ENCODE peak calls at places on chromosomes 3 and 15, in five cellular contexts. K is sigmoid colon, A is GM12878, N is H1, V is ovary. O is an unnamed sample.
A peak's percentile ranks its signal among the peaks of the same experiment; 100 is the strongest.

GRCh38 chr3:18840535-18841137 is 307.7 kb upstream of the KCNH8 start:
- DNase-seq in N (no peak), V (no peak), K (no peak), A (no peak), O (no peak)

GRCh38 chr3:65233561-65233960 is 545.8 kb upstream of the ADAMTS9 start:
- DNase-seq in A (no peak), K (no peak), V (no peak), N (no peak), O (no peak)

GRCh38 chr15:92023971-92024370 is 170.5 kb downstream of the SLCO3A1 start:
- DNase-seq in K (no peak), N (no peak), A (no peak), V (no peak), O (no peak)

GRCh38 chr3:192091831-192092230 is 630.9 kb downstream of the PYDC2 start:
- DNase-seq in K (no peak), V (no peak), A (no peak), N (no peak), O (no peak)

GRCh38 chr15:96042734-96043224 is 287.7 kb upstream of the NR2F2 start:
- DNase-seq in A (peak; percentile 77), N (no peak), V (no peak), K (no peak), O (no peak)

GRCh38 chr3:18369561-18370185 is 55.5 kb downstream of the SATB1 start:
- DNase-seq in V (no peak), A (no peak), N (no peak), K (no peak), O (no peak)

GRCh38 chr3:100802126-100802525 is 92.8 kb downstream of the TFG start:
- DNase-seq in V (no peak), N (no peak), K (no peak), A (no peak), O (no peak)

GRCh38 chr15:85100186-85100937 is 118.7 kb downstream of the PDE8A start:
- DNase-seq in V (no peak), A (no peak), K (no peak), N (no peak), O (no peak)

GRCh38 chr3:111858641-111859040 is 424 bp upstream of the PHLDB2 start:
- DNase-seq in N (no peak), V (no peak), A (no peak), K (no peak), O (no peak)

GRCh38 chr3:111859061-111859973 is at the start of gene PHLDB2:
- DNase-seq in V (peak; percentile 72), K (peak; percentile 91), N (no peak), A (no peak), O (peak; percentile 90)

GRCh38 chr3:111862415-111862814 is 3.4 kb downstream of the PHLDB2 start:
- DNase-seq in K (no peak), N (no peak), A (no peak), V (no peak), O (no peak)

GRCh38 chr3:111861396-111861795 is 2.3 kb downstream of the PHLDB2 start:
- DNase-seq in A (no peak), K (no peak), V (no peak), N (no peak), O (no peak)

GRCh38 chr3:111859974-111860859 is 1.2 kb downstream of the PHLDB2 start:
- DNase-seq in V (peak; percentile 67), K (peak; percentile 93), N (peak; percentile 75), A (peak; percentile 30), O (peak; percentile 88)
- TF ChIP-seq POLR2A in V (peak; percentile 53), K (peak; percentile 43), N (no peak), A (no peak), O (peak; percentile 39)

DNA sequence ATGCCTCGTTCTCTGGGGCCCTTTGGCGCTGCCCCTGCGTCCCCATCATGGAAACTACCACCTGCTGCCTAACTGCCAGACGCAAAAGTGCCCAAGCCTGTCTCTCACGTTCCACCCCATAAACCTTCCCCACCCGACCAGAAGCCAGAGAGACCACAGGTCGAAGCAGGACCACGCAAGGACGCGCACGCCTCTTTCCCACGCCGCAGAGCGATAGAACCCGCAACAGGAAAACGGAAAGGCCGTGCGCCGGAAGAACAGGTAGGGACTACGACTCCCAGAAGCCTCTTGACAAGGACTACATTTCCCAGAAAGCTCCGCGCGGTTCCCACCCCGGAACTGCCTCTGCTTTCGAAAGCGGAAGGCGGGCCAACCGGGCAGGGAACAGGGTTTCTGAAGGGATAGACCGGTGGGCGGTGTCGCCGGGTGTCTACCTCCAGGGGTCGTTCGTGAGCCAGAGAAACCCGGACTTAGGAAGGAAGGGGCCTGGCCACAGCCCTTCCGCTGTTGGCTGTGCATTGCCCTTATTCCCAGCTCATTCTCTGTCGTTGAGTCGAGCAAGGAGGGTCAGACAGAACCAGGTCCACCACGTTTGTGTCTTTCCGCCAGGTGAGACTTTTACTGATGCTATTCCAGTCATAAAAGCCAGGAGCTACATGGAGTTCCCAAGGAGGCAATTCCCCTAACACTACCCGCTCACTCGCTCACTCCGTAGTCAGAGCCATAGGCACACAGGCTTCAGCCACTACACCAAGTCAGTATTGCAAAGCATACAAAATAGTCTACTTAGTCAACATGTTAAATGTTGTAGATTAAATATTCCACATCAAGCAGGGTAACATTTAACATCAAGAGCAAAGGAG is 56.6 kb upstream of the ZBTB38 start:
- DNase-seq in V (peak; percentile 98), K (peak; percentile 99), A (peak; percentile 92), N (peak; percentile 94), O (peak; percentile 99)
- TF ChIP-seq EP300 in V (no peak), K (no peak), A (no peak), N (no peak), O (no peak)

GRCh38 chr3:8557298-8557697 is 55.7 kb downstream of the LMCD1 start:
- DNase-seq in K (peak; percentile 75), V (peak; percentile 60), N (no peak), A (no peak), O (no peak)
- H3K27ac ChIP-seq in K (no peak overlapping the region), V (peak overlapping the region; percentile 62), N (no peak overlapping the region), A (no peak overlapping the region), O (no peak overlapping the region)

DNA sequence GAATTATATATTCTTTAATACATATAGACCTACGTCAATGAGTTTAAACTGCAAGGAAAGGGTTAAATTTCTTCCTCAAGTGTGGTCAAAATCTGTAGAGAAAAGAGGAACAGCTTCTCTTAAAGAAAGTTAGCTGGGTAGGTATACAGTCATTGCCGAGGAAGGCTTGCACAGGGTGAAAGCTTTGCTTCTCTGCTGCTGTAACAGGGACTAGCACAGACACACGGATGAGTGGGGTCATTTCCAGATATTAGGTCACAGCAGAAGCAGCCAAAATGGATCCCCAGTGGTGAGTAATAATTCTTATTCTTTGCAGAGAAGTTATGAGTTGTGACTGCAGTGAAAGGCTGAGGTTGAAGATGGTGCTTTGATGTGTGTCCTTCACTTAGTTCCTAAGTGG is at the start of gene CD86:
- DNase-seq in V (no peak), K (no peak), A (peak; percentile 77), N (no peak), O (no peak)
- TF ChIP-seq POLR2A in V (no peak), K (peak; percentile 14), A (peak; percentile 79), N (no peak), O (no peak)

DNA sequence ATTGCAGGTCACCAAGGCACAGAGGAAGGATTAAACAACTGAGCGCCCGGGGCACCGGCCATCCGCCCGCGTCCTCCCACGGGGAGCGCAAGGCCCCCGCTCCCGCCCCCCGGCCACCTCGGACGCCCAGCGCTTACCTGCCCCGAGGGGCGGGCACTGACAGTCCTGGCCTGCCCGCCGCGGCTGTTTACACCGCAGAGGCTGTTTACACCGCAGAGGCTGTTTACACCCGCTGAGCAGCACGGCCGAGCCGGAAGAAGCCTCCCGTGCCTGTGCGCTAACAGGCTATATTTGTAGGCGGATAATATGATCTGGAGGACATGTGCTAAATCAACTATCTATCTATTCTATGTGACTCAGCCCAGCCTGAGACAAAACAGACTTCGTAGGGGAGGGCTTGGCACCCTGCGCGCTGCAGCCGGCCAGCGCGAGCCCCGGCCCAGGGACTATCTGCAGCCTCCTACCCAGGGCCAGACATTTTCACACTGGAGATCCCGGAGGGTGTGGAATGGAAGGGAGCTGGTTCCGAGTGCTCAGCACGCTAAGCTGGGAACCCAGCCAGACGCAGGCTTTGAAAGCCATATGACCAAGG is at the start of gene LRRC2:
- DNase-seq in V (peak; percentile 74), A (no peak), N (no peak), K (peak; percentile 74), O (peak; percentile 78)
- TF ChIP-seq EP300 in V (no peak), A (no peak), N (no peak), K (no peak), O (no peak)

GRCh38 chr3:62727981-62728380 is 147.2 kb downstream of the CADPS start:
- DNase-seq in A (no peak), N (no peak), K (no peak), V (no peak), O (no peak)

GRCh38 chr3:62723636-62724217 is 151.5 kb downstream of the CADPS start:
- DNase-seq in V (no peak), K (no peak), A (no peak), N (no peak), O (no peak)

GRCh38 chr3:62723171-62723570 is 152.0 kb downstream of the CADPS start:
- DNase-seq in K (no peak), N (no peak), A (no peak), V (no peak), O (no peak)

GRCh38 chr3:62724503-62724902 is 150.7 kb downstream of the CADPS start:
- DNase-seq in V (no peak), A (no peak), K (no peak), N (no peak), O (no peak)

DNA sequence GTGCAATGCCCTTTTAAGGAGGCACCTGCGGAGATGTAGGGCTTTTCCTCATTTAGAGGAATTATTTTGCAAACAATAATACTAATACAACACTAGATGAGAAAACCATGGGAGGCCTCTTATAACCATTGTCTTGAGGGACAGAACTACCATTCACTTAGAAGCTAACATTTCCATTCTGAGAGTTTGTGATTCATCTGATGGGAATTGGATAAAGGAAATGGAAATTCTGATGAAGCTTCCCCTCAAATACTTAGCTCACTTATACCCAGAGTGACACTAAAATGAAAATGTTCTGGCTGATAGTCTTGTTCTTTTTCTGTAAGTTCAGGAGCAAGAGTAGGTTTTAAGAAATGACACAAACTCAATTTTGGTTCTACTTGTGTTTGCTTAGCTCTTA is 147.6 kb downstream of the CADPS start:
- DNase-seq in V (no peak), K (no peak), A (no peak), N (no peak), O (no peak)
- H3K27ac ChIP-seq in V (no peak overlapping the region), K (no peak overlapping the region), A (no peak overlapping the region), N (no peak overlapping the region), O (no peak overlapping the region)

DNA sequence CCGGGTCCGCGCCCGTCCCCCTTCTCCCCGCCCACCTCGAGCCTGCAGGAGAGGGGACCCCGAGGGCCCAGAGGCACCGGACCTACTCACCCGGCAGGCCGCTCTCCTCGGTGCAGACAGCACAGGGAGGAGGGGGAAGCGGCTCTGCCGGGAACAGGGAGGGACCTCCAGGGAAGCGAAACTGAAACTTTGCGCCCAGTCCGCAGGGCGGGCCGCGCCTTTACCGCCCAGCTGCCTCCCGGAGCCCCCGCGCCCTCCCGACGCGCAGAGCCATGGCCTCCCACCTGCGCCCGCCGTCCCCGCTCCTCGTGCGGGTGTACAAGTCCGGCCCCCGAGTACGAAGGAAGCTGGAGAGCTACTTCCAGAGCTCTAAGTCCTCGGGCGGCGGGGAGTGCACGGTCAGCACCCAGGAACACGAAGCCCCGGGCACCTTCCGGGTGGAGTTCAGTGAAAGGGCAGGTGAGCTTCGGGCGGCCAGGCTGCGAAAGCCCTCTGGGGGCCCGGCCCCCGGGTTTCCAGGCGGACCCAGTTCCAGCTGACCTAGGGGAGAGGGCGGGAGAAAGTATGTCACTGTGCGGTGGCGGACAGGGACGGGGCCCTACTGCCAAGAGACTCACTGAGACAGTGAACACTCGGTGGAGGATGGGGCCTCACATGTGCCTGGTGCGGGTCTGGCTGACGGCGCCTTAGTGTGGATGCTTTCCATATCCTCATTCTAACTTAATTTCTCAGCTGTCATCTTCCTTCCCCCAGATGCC is at the start of the genes DTX3L and PARP9:
- DNase-seq in V (peak; percentile 83), K (peak; percentile 93), N (peak; percentile 38), A (no peak), O (peak; percentile 86)
- TF ChIP-seq POLR2A in V (peak; percentile 73), K (peak; percentile 62), N (peak; percentile 24), A (peak; percentile 83), O (no peak)